ENCODE peak calls at places on chromosomes 6 and 20, in five cellular contexts. K is activated CD4-positive, alpha-beta T cell treated with anti-CD3 and anti-CD28 coated beads for 36 hours; U is non-pigmented ciliary epithelial cell; J is left cardiac atrium; H is LHCN-M2. Y is an unnamed sample.

GRCh38 chr6:168219804-168220203 is 99.8 kb downstream of the DACT2 start:
- DNase-seq in H (no peak), U (no peak), K (no peak), J (no peak), Y (no peak)

GRCh38 chr6:118812972-118813371 is 81.0 kb upstream of the ASF1A start:
- DNase-seq in K (no peak), H (peak; percentile 62), U (peak; percentile 1), J (no peak), Y (no peak)

GRCh38 chr20:10669843-10670446 is 3.9 kb downstream of the JAG1 start:
- DNase-seq in J (no peak), U (no peak), K (no peak), H (no peak), Y (no peak)

GRCh38 chr20:34574861-34575260 is 16.3 kb downstream of the MAP1LC3A start:
- DNase-seq in U (no peak), K (no peak), J (no peak), H (no peak), Y (no peak)

GRCh38 chr6:16947461-16948159 is 154.2 kb upstream of the STMND1 start:
- DNase-seq in J (no peak), U (peak; percentile 77), H (peak; percentile 88), K (no peak), Y (no peak)

GRCh38 chr6:69719602-69720193 is 77.1 kb downstream of the LMBRD1 start:
- DNase-seq in U (no peak), K (no peak), H (peak; percentile 41), J (no peak), Y (no peak)

GRCh38 chr20:47927385-47927851 is 142.1 kb upstream of the SULF2 start:
- DNase-seq in U (no peak), H (no peak), K (no peak), J (no peak), Y (no peak)

GRCh38 chr20:17928633-17929311 is 39.8 kb downstream of the SNX5 start:
- DNase-seq in U (no peak), H (no peak), K (no peak), J (no peak), Y (no peak)

GRCh38 chr20:38855356-38855755 is 49.9 kb downstream of the PPP1R16B start:
- DNase-seq in H (peak; percentile 8), U (no peak), K (no peak), J (no peak), Y (no peak)

GRCh38 chr6:1348675-1349074 is 36.8 kb downstream of the FOXQ1 start:
- DNase-seq in U (no peak), H (no peak), J (peak; percentile 53), K (no peak), Y (no peak)

GRCh38 chr20:50340586-50340985 is 150.0 kb downstream of the CEBPB start:
- DNase-seq in K (no peak), H (no peak), J (no peak), U (no peak), Y (no peak)

GRCh38 chr6:80382796-80383195 is 276.3 kb downstream of the BCKDHB start:
- DNase-seq in H (no peak), K (no peak), J (no peak), U (peak; percentile 11), Y (no peak)

GRCh38 chr6:27238010-27238983 is 9.2 kb upstream of the PRSS16 start:
- DNase-seq in J (no peak), H (no peak), K (peak; percentile 19), U (no peak), Y (no peak)

GRCh38 chr6:37218061-37218460 is 39.5 kb upstream of the TBC1D22B start:
- DNase-seq in J (no peak), U (no peak), H (no peak), K (no peak), Y (no peak)

GRCh38 chr6:33061987-33062386 is 11.5 kb downstream of the HLA-DPA1 start:
- DNase-seq in U (no peak), K (peak; percentile 15), H (no peak), J (no peak), Y (no peak)

GRCh38 chr20:38094373-38094775 is 60.8 kb downstream of the RPRD1B start:
- DNase-seq in H (peak; percentile 89), U (peak; percentile 55), K (peak; percentile 49), J (peak; percentile 62), Y (peak; percentile 37)